ENCODE peak calls at places on chromosomes 1 and 21, in six cellular contexts. Z is CD8-positive, alpha-beta memory T cell; D is tibial nerve; Q is ovary; O is GM23338; G is upper lobe of right lung. R is an unnamed sample.

GRCh38 chr1:12615916-12616708 is 1.9 kb downstream of the DHRS3 start:
- DNase-seq in G (peak), O (peak), Z (no peak), D (peak), Q (peak), R (peak)

GRCh38 chr21:45871616-45872236 is 109.8 kb upstream of the COL6A1 start:
- DNase-seq in O (no peak), D (no peak), Q (no peak), G (peak), Z (no peak), R (peak)

GRCh38 chr1:106564192-106564591 is 492.3 kb upstream of the PRMT6 start:
- DNase-seq in O (no peak), G (no peak), Z (no peak), D (no peak), Q (no peak), R (no peak)

GRCh38 chr1:62131093-62131725 is 63.4 kb upstream of the L1TD1 start:
- DNase-seq in O (peak), D (peak), Z (no peak), Q (peak), G (no peak), R (no peak)

GRCh38 chr1:29639741-29640427 is 403.6 kb downstream of the PTPRU start:
- DNase-seq in O (no peak), G (no peak), D (no peak), Q (no peak), Z (no peak), R (no peak)

GRCh38 chr1:60765204-60765603 is 317.2 kb upstream of the NFIA start:
- DNase-seq in D (no peak), G (no peak), Z (no peak), Q (no peak), O (peak), R (no peak)

GRCh38 chr21:44372616-44373015 is 19.2 kb downstream of the TRPM2 start:
- DNase-seq in G (peak), D (no peak), Q (no peak), Z (no peak), O (no peak), R (no peak)

GRCh38 chr1:54774820-54775498 is 10.6 kb upstream of the PARS2 start:
- DNase-seq in G (no peak), Z (no peak), D (no peak), Q (no peak), O (peak), R (no peak)

GRCh38 chr1:236206548-236206947 is 64.2 kb downstream of the GPR137B start:
- DNase-seq in Q (no peak), Z (no peak), D (peak), O (peak), G (no peak), R (peak)

GRCh38 chr1:203217139-203217621 is 12.3 kb downstream of the CHIT1 start:
- DNase-seq in G (no peak), O (peak), Z (no peak), D (no peak), Q (no peak), R (no peak)

GRCh38 chr1:205375816-205376545 is 19.3 kb upstream of the KLHDC8A start:
- DNase-seq in Q (peak), Z (no peak), D (no peak), G (no peak), O (peak), R (no peak)

GRCh38 chr1:240806201-240806745 is 194.3 kb upstream of the GREM2 start:
- DNase-seq in Q (no peak), Z (no peak), D (no peak), O (no peak), G (no peak), R (no peak)

GRCh38 chr1:195097316-195097715 is 1510.9 kb downstream of the KCNT2 start:
- DNase-seq in O (no peak), D (no peak), Z (no peak), G (no peak), Q (no peak), R (no peak)

GRCh38 chr21:43847301-43847700 is 17.7 kb upstream of the AGPAT3 start:
- DNase-seq in Z (no peak), G (no peak), O (no peak), Q (no peak), D (no peak), R (no peak)

GRCh38 chr1:24384251-24385090 is 29.1 kb downstream of the STPG1 start:
- DNase-seq in Z (no peak), O (no peak), G (no peak), D (no peak), Q (no peak), R (no peak)

GRCh38 chr1:25871086-25871703 is 4.3 kb downstream of the PAQR7 start:
- DNase-seq in D (no peak), O (peak), Q (peak), Z (no peak), G (peak), R (peak)

GRCh38 chr1:117321680-117322609 is 45.3 kb upstream of the MAN1A2 start:
- DNase-seq in D (no peak), O (no peak), Z (no peak), G (no peak), Q (no peak), R (no peak)

GRCh38 chr1:180930687-180931086 is 18.0 kb downstream of the KIAA1614 start:
- DNase-seq in O (no peak), G (no peak), Z (no peak), Q (no peak), D (no peak), R (no peak)
- H3K4me3 ChIP-seq in O (no peak), G (no peak), Z (no peak), Q (no peak), D (no peak), R (no peak)

GRCh38 chr1:27341525-27342252 is at the start of gene SYTL1:
- DNase-seq in Q (no peak), Z (peak), G (peak), D (no peak), O (peak), R (no peak)

GRCh38 chr1:27343639-27344025 is 1.8 kb downstream of the SYTL1 start:
- DNase-seq in Q (no peak), G (no peak), Z (no peak), O (no peak), D (no peak), R (no peak)

GRCh38 chr1:27345272-27345671 is 3.5 kb downstream of the SYTL1 start:
- DNase-seq in G (no peak), Z (no peak), D (no peak), Q (no peak), O (no peak), R (no peak)

GRCh38 chr1:27342778-27343638 is 1.2 kb downstream of the SYTL1 start:
- DNase-seq in D (no peak), Z (peak), Q (no peak), G (peak), O (no peak), R (no peak)

GRCh38 chr1:27342391-27342777 is 562 bp downstream of the SYTL1 start:
- DNase-seq in O (no peak), Z (no peak), D (no peak), G (no peak), Q (no peak), R (no peak)
- H3K4me3 ChIP-seq in O (peak), Z (peak), D (no peak), G (peak), Q (no peak), R (no peak)

GRCh38 chr1:30887485-30888315 is 20.9 kb downstream of the SDC3 start:
- DNase-seq in D (no peak), Z (no peak), G (no peak), O (no peak), Q (no peak), R (no peak)

GRCh38 chr1:30889506-30889905 is 19.1 kb downstream of the SDC3 start:
- DNase-seq in Q (no peak), D (no peak), O (no peak), Z (no peak), G (no peak), R (no peak)

GRCh38 chr1:30886710-30887428 is 21.7 kb downstream of the SDC3 start:
- DNase-seq in Z (no peak), G (no peak), D (no peak), Q (no peak), O (no peak), R (no peak)

GRCh38 chr1:30888975-30889374 is 19.6 kb downstream of the SDC3 start:
- DNase-seq in O (no peak), G (no peak), D (no peak), Z (no peak), Q (no peak), R (no peak)

DNA sequence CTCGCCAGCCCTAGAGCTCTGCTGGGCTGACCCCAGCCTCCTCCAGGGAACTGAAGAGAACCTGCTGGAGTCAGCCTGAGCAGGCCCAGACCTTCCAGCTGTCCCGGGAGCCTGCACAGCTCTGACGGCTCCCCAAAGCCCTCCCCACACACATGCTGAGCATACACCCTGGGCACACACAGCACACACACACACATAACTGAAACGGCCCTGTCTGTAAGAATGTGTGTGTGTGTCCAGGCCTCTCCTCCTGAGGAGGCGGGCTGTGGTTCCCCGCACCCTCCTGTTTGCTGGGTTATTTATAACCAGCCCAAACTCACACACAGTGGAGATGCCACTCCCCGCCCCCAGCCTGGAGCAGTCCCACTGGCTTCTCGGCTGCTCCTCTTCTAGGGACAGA is 20.2 kb downstream of the SDC3 start:
- DNase-seq in O (no peak), Z (no peak), Q (peak), D (no peak), G (no peak), R (peak)
- H3K4me3 ChIP-seq in O (no peak), Z (no peak), Q (no peak), D (no peak), G (no peak), R (no peak)

GRCh38 chr1:39776886-39777683 is 5.9 kb upstream of the OXCT2 start:
- DNase-seq in O (no peak), D (no peak), Q (no peak), G (no peak), Z (no peak), R (no peak)
- H3K4me3 ChIP-seq in O (no peak), D (no peak), Q (no peak), G (no peak), Z (no peak), R (no peak)

GRCh38 chr1:8133657-8134430 is 107.7 kb upstream of the ERRFI1 start:
- DNase-seq in D (peak), Q (peak), O (no peak), Z (no peak), G (no peak), R (peak)
- H3K4me3 ChIP-seq in D (no peak), Q (no peak), O (no peak), Z (no peak), G (no peak), R (no peak)

GRCh38 chr1:16218014-16218673 is 5.7 kb upstream of the ARHGEF19 start:
- DNase-seq in Z (no peak), O (no peak), Q (no peak), G (peak), D (no peak), R (no peak)

GRCh38 chr1:16221499-16221898 is 9.0 kb upstream of the ARHGEF19 start:
- DNase-seq in G (no peak), D (no peak), Z (no peak), O (no peak), Q (no peak), R (no peak)

GRCh38 chr1:16218674-16219071 is 6.2 kb upstream of the ARHGEF19 start:
- DNase-seq in D (no peak), Z (no peak), O (no peak), G (no peak), Q (no peak), R (no peak)

GRCh38 chr1:16217061-16217785 is 4.8 kb upstream of the ARHGEF19 start:
- DNase-seq in D (peak), Z (peak), O (peak), Q (peak), G (peak), R (peak)

DNA sequence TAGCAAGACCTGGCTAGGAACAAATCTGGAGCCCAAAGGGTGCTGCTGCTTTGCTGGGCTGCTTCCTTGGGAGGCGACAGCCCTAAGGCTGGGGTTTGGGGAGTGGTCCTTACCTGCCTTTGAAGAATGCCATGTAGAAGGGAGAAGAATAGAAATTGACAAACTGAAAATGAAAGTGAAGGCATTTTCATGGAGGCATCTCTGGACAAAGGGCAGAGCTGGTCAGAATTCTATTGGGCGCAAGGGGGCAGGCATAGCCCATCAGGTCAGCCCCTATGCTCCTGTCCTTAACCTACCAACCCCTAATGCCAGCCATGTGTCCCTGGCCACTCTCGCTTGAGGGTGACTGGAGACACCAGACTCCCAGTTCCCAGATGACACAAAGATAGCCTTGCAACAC is 7.6 kb upstream of the ARHGEF19 start:
- DNase-seq in O (no peak), D (no peak), G (no peak), Q (no peak), Z (no peak), R (no peak)
- H3K4me3 ChIP-seq in O (no peak), D (no peak), G (no peak), Q (no peak), Z (no peak), R (no peak)

DNA sequence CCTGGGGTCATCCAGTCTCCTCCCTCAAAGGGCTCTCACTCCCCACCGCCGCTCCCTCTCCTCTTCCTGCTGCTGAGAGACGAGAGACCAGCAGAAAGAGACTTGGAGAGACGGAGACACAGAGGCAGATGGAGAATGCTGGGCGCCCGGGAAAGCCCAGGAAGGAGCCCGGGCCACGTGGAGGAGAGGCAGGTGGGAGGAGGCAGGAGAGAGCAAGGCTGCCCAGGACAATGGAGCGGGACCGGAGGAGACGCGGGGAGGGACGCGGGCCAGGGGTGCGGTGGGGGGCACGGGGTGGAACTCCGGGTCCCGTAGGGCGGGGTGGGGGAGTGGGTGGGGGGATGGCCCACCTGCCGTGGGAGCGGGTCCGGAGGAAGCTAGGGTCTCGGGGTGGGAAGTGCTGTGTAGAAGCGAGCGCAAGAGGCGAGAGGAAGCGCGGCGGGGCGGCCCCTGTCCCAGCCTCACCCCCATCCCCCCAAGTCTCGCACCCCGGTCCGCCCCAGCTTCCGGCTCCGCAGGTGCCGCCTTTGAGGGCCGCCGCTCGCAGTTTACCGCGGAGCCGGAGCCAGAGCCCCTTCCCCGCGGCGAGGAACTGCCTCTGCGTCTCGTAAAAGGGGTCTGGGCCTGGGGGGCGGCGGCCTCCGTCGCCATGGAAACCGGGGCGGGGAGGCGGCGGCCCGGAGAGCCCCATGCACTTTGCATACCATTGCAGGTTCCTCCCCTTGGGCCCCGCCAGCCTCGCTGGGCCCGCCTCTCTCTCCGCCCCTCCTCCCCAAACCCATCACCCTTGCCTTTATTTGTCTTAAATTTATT is 11.7 kb upstream of the EPHA2 start:
- DNase-seq in D (no peak), Q (peak), O (peak), G (peak), Z (peak), R (no peak)
- H3K4me3 ChIP-seq in D (peak), Q (peak), O (peak), G (peak), Z (peak), R (peak)

GRCh38 chr1:184296466-184297243 is 90.2 kb upstream of the C1orf21 start:
- DNase-seq in G (peak), O (no peak), Z (no peak), D (peak), Q (peak), R (peak)

GRCh38 chr1:184299796-184300195 is 87.0 kb upstream of the C1orf21 start:
- DNase-seq in Q (no peak), O (no peak), G (no peak), D (no peak), Z (no peak), R (no peak)

GRCh38 chr1:184297244-184297750 is 89.5 kb upstream of the C1orf21 start:
- DNase-seq in O (no peak), Z (no peak), Q (no peak), D (no peak), G (no peak), R (no peak)

GRCh38 chr1:184299076-184299790 is 87.6 kb upstream of the C1orf21 start:
- DNase-seq in D (peak), O (no peak), Q (no peak), Z (no peak), G (no peak), R (no peak)

GRCh38 chr1:184298321-184299052 is 88.3 kb upstream of the C1orf21 start:
- DNase-seq in G (no peak), D (no peak), O (peak), Q (no peak), Z (no peak), R (no peak)
- H3K4me3 ChIP-seq in G (no peak), D (no peak), O (no peak), Q (no peak), Z (no peak), R (no peak)

DNA sequence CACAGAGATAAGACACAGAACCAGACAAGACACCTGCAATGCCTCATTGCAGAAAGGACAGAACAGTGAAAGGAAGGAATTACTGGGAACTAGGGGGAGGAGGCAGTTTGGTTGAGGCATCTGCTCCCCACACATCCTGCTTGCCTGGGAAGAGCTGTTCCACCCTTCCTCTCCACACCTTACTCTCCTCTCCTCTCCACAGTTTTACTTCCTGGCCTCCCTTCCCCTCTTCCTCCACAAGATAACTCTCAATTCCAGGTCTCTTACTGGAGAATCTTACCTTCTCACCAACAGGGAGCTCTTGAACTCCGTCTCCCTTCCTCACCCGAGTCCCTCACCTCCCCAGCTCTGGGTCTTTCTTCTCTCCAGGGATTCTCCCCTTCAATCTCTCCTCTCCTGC is 2.1 kb downstream of the ELOVL1 start:
- DNase-seq in O (no peak), G (no peak), D (no peak), Q (no peak), Z (no peak), R (no peak)
- H3K4me3 ChIP-seq in O (peak), G (no peak), D (no peak), Q (no peak), Z (no peak), R (no peak)

GRCh38 chr1:218711021-218711420 is 365.9 kb downstream of the TGFB2 start:
- DNase-seq in Z (no peak), Q (no peak), D (no peak), O (no peak), G (no peak), R (no peak)
- H3K4me3 ChIP-seq in Z (no peak), Q (no peak), D (no peak), O (no peak), G (no peak), R (no peak)